ENCODE peak calls at places on chromosomes 5 and 9, in four cellular contexts. U is iPS-NIHi11; A is B cell; I is stimulated activated CD8-positive, alpha-beta memory T cell treated with anti-CD3 and anti-CD28 coated beads, Interleukin-4, amount 100 ng/mL, for 24 hours. T is an unnamed sample.

GRCh38 chr5:179839328-179840256 is 18.9 kb downstream of the SQSTM1 start:
- DNase-seq in U (no peak), A (no peak), I (no peak), T (no peak)

GRCh38 chr9:125536184-125537152 is 170.5 kb downstream of the MAPKAP1 start:
- DNase-seq in U (no peak), A (no peak), I (no peak), T (no peak)

GRCh38 chr9:4116091-4116581 is 183.7 kb downstream of the GLIS3 start:
- DNase-seq in U (no peak), A (no peak), I (no peak), T (no peak)

GRCh38 chr5:132750471-132751230 is 3.4 kb downstream of the CCNI2 start:
- DNase-seq in U (no peak), A (no peak), I (no peak), T (no peak)

GRCh38 chr9:105643795-105644194 is 18.5 kb upstream of the TAL2 start:
- DNase-seq in U (no peak), A (no peak), I (no peak), T (no peak)

GRCh38 chr5:40691894-40692293 is 12.2 kb downstream of the PTGER4 start:
- DNase-seq in U (no peak), A (no peak), I (no peak), T (no peak)

GRCh38 chr9:133532937-133533668 is 1.4 kb upstream of the ADAMTSL2 start:
- DNase-seq in U (peak; percentile 73), A (peak; percentile 57), I (peak; percentile 44), T (peak; percentile 71)

GRCh38 chr9:105413486-105414068 is 34.3 kb upstream of the FSD1L start:
- DNase-seq in U (peak; percentile 43), A (no peak), I (no peak), T (no peak)

GRCh38 chr5:33649801-33650482 is 209.2 kb downstream of the TARS1 start:
- DNase-seq in U (no peak), A (no peak), I (no peak), T (no peak)

GRCh38 chr5:69485471-69485870 is 7.1 kb upstream of the OCLN start:
- DNase-seq in U (no peak), A (no peak), I (no peak), T (no peak)

GRCh38 chr9:38117646-38118045 is 48.6 kb upstream of the SHB start:
- DNase-seq in U (no peak), A (no peak), I (no peak), T (no peak)

GRCh38 chr5:141094481-141095262 is at the start of gene PCDHB2:
- DNase-seq in U (peak; percentile 67), A (no peak), I (no peak), T (no peak)

GRCh38 chr5:176144508-176144907 is 93.7 kb upstream of the SIMC1 start:
- DNase-seq in U (no peak), A (no peak), I (no peak), T (no peak)

GRCh38 chr5:10479226-10479721 is 37.6 kb downstream of the ROPN1L start:
- DNase-seq in U (peak; percentile 65), A (no peak), I (no peak), T (no peak)

GRCh38 chr5:1007681-1008450 is 736 bp upstream of the NKD2 start:
- DNase-seq in U (no peak), A (peak; percentile 16), I (no peak), T (no peak)

GRCh38 chr9:136182422-136182790 is 22.5 kb downstream of the LHX3 start:
- DNase-seq in U (no peak), A (no peak), I (no peak), T (no peak)

GRCh38 chr9:92590386-92590785 is 54.6 kb upstream of the ECM2 start:
- DNase-seq in U (no peak), A (no peak), I (no peak), T (no peak)

GRCh38 chr9:129773262-129774048 is 20.6 kb upstream of the PTGES start:
- DNase-seq in U (no peak), A (no peak), I (no peak), T (no peak)

GRCh38 chr9:35385042-35385441 is 104.9 kb upstream of the RUSC2 start:
- DNase-seq in U (peak; percentile 34), A (no peak), I (no peak), T (no peak)

GRCh38 chr9:21452681-21453080 is 12.4 kb downstream of the IFNA1 start:
- DNase-seq in U (no peak), A (no peak), I (no peak), T (no peak)

GRCh38 chr5:137580030-137580429 is 80.9 kb upstream of the SPOCK1 start:
- DNase-seq in U (peak; percentile 41), A (no peak), I (no peak), T (no peak)

GRCh38 chr5:167595196-167595595 is 696.2 kb upstream of the WWC1 start:
- DNase-seq in U (no peak), A (no peak), I (no peak), T (no peak)

GRCh38 chr9:129626079-129626943 is at the start of gene NTMT1:
- DNase-seq in U (peak; percentile 94), A (peak; percentile 95), I (peak; percentile 81), T (peak; percentile 90)

GRCh38 chr5:103894882-103895281 is 332.3 kb upstream of the NUDT12 start:
- DNase-seq in U (peak; percentile 43), A (no peak), I (no peak), T (no peak)

GRCh38 chr5:79547982-79548381 is 34.0 kb upstream of the HOMER1 start:
- DNase-seq in U (no peak), A (no peak), I (no peak), T (no peak)